ENCODE peak calls at places on chromosomes 1 and 21, in six cellular contexts. O is central memory CD4-positive, alpha-beta T cell; H is GM12865; Z is BJ; R is bronchial epithelial cell; D is HTR-8/SVneo. X is an unnamed sample.

GRCh38 chr1:234226819-234227165 is 146.5 kb upstream of the COA6 start:
- DNase-seq in O (no peak), Z (no peak), D (no peak), R (no peak), H (no peak), X (no peak)

GRCh38 chr1:226310637-226311195 is 1.8 kb upstream of the LIN9 start:
- DNase-seq in Z (no peak), R (peak), D (no peak), H (no peak), O (no peak), X (no peak)

GRCh38 chr21:35203093-35204021 is 154.3 kb upstream of the RUNX1 start:
- DNase-seq in H (no peak), R (no peak), O (no peak), Z (peak), D (no peak), X (no peak)

GRCh38 chr1:5966543-5967205 is 25.6 kb downstream of the NPHP4 start:
- DNase-seq in H (no peak), O (no peak), R (no peak), D (no peak), Z (no peak), X (no peak)

GRCh38 chr1:156436319-156437043 is 64.1 kb downstream of the MEF2D start:
- DNase-seq in R (no peak), Z (no peak), H (no peak), D (no peak), O (no peak), X (no peak)

GRCh38 chr1:244361764-244362473 is 89.8 kb downstream of the ADSS2 start:
- DNase-seq in H (no peak), Z (peak), D (peak), R (no peak), O (no peak), X (no peak)

GRCh38 chr21:29499734-29500343 is 201.1 kb downstream of the BACH1 start:
- DNase-seq in H (peak), D (peak), R (peak), Z (no peak), O (no peak), X (no peak)

GRCh38 chr1:2107586-2108212 is 57.5 kb downstream of the PRKCZ start:
- DNase-seq in D (no peak), O (no peak), R (no peak), Z (no peak), H (no peak), X (no peak)

GRCh38 chr1:230863449-230863848 is 4.9 kb downstream of the C1orf198 start:
- DNase-seq in D (no peak), H (no peak), O (no peak), Z (no peak), R (peak), X (no peak)

GRCh38 chr1:152880316-152880715 is 2.2 kb downstream of the SMCP start:
- DNase-seq in Z (no peak), D (no peak), H (peak), R (peak), O (no peak), X (no peak)

GRCh38 chr1:203316626-203317093 is 11.3 kb downstream of the BTG2 start:
- DNase-seq in Z (no peak), O (no peak), H (no peak), R (no peak), D (no peak), X (no peak)

GRCh38 chr21:45267390-45267760 is 20.3 kb downstream of the POFUT2 start:
- DNase-seq in H (no peak), O (no peak), R (no peak), D (no peak), Z (no peak), X (no peak)

GRCh38 chr21:25461730-25462129 is 145.6 kb downstream of the MRPL39 start:
- DNase-seq in H (no peak), Z (no peak), D (no peak), O (no peak), R (no peak), X (no peak)

GRCh38 chr1:67723620-67724019 is 38.6 kb downstream of the GADD45A start:
- DNase-seq in Z (no peak), O (no peak), H (peak), R (peak), D (no peak), X (no peak)

GRCh38 chr1:235327559-235328270 is at the start of gene ARID4B:
- DNase-seq in Z (no peak), O (no peak), R (no peak), D (no peak), H (no peak), X (no peak)

GRCh38 chr1:25806418-25806817 is 6.4 kb downstream of the SELENON start:
- DNase-seq in Z (no peak), D (no peak), O (no peak), H (no peak), R (no peak), X (no peak)

GRCh38 chr1:186710696-186711095 is 30.5 kb upstream of the PTGS2 start:
- DNase-seq in D (no peak), Z (no peak), O (no peak), H (no peak), R (no peak), X (no peak)

GRCh38 chr1:184163674-184164470 is 112.3 kb downstream of the TSEN15 start:
- DNase-seq in H (peak), R (peak), Z (no peak), O (no peak), D (peak), X (no peak)

GRCh38 chr1:210144736-210145135 is 87.9 kb upstream of the SERTAD4 start:
- DNase-seq in O (no peak), Z (no peak), H (no peak), R (peak), D (no peak), X (no peak)

GRCh38 chr1:105678334-105678733 is 1378.1 kb upstream of the PRMT6 start:
- DNase-seq in H (no peak), R (peak), D (no peak), Z (no peak), O (no peak), X (no peak)

GRCh38 chr21:42534901-42535378 is 21.3 kb downstream of the SLC37A1 start:
- DNase-seq in D (no peak), R (no peak), O (no peak), H (peak), Z (no peak), X (no peak)

GRCh38 chr1:109718495-109718894 is 6.4 kb downstream of the GSTM5 start:
- DNase-seq in O (no peak), H (peak), Z (no peak), R (no peak), D (peak), X (no peak)

GRCh38 chr1:172727956-172728603 is 69.2 kb downstream of the FASLG start:
- DNase-seq in Z (no peak), R (peak), O (peak), H (peak), D (no peak), X (no peak)

GRCh38 chr1:98437540-98437939 is 224.0 kb upstream of the SNX7 start:
- DNase-seq in O (no peak), H (no peak), R (no peak), Z (no peak), D (no peak), X (no peak)

GRCh38 chr1:221644663-221645258 is 97.1 kb downstream of the DUSP10 start:
- DNase-seq in R (no peak), Z (no peak), O (no peak), H (peak), D (no peak), X (no peak)

GRCh38 chr1:113217447-113218208 is 144.6 kb downstream of the LRIG2 start:
- DNase-seq in D (no peak), O (no peak), R (no peak), Z (no peak), H (no peak), X (no peak)

GRCh38 chr1:170067253-170067819 is 7.2 kb downstream of the KIFAP3 start:
- DNase-seq in O (no peak), H (peak), D (no peak), Z (no peak), R (no peak), X (no peak)

GRCh38 chr21:39217356-39218081 is 34.3 kb upstream of the PSMG1 start:
- DNase-seq in H (no peak), D (no peak), Z (no peak), O (no peak), R (no peak), X (no peak)

GRCh38 chr1:47545912-47546483 is 108.2 kb downstream of the FOXD2 start:
- DNase-seq in D (no peak), H (no peak), Z (no peak), R (no peak), O (no peak), X (no peak)

GRCh38 chr1:84698718-84699117 is 8.5 kb upstream of the SSX2IP start:
- DNase-seq in O (no peak), Z (peak), H (no peak), R (peak), D (peak), X (no peak)

GRCh38 chr1:17990401-17990800 is 117.2 kb upstream of the IGSF21 start:
- DNase-seq in O (no peak), D (no peak), R (no peak), H (no peak), Z (no peak), X (no peak)

GRCh38 chr1:94560333-94560732 is 18.8 kb upstream of the F3 start:
- DNase-seq in O (no peak), H (no peak), R (no peak), Z (no peak), D (no peak), X (no peak)

GRCh38 chr21:36104306-36105300 is 30.3 kb upstream of the CBR3 start:
- DNase-seq in O (no peak), D (no peak), R (peak), H (peak), Z (no peak), X (no peak)

GRCh38 chr1:119275145-119275929 is 93.2 kb upstream of the HAO2 start:
- DNase-seq in R (peak), Z (no peak), O (peak), H (peak), D (peak), X (no peak)

GRCh38 chr1:69585666-69586065 is 17.9 kb downstream of the LRRC7 start:
- DNase-seq in H (no peak), O (no peak), D (no peak), Z (no peak), R (no peak), X (no peak)

GRCh38 chr1:159146996-159147395 is 24.4 kb upstream of the CADM3 start:
- DNase-seq in O (no peak), D (no peak), Z (no peak), R (no peak), H (no peak), X (no peak)

X was measured in activated CD4-positive, CD25-positive, alpha-beta regulatory T cell treated with anti-CD3 and anti-CD28 coated beads, Interleukin-2, amount 50 U/mL, for 16 hours.